ENCODE peak calls at places on chromosome 22, in ten cellular contexts. F is kidney; Z is hippocampal formation; W is fibroblast of the conjunctiva; B is NCI-H446 treated with DMSO at 0.1 percent for 48 hours; K is HuH-7; A is WTC11; R is HepG2; J is GM23248; L is stimulated activated CD4-positive, alpha-beta T cell treated with anti-CD3 and anti-CD28 coated beads, Interleukin-2, amount 100 ng/mL, for 48 hours. M is an unnamed sample.

GRCh38 chr22:37982938-37983859 is 1.2 kb downstream of the SOX10 start:
- DNase-seq in F (no peak), Z (no peak), W (no peak), B (no peak), K (no peak), A (peak), R (no peak), J (no peak), L (no peak), M (peak)

GRCh38 chr22:29080061-29080975 is 7.5 kb downstream of the KREMEN1 start:
- DNase-seq in F (no peak), Z (no peak), W (no peak), B (peak), K (no peak), A (no peak), R (no peak), J (peak), L (no peak), M (no peak)

GRCh38 chr22:19745155-19746133 is 15.1 kb upstream of the TBX1 start:
- DNase-seq in F (no peak), Z (no peak), W (no peak), B (no peak), K (no peak), A (no peak), R (no peak), J (no peak), L (no peak), M (no peak)

GRCh38 chr22:38180841-38181452 is 683 bp downstream of the PLA2G6 start:
- DNase-seq in F (peak), Z (no peak), W (no peak), B (no peak), K (no peak), A (no peak), R (no peak), J (peak), L (peak), M (no peak)

GRCh38 chr22:50089231-50090140 is at the start of gene MOV10L1:
- DNase-seq in F (no peak), Z (no peak), W (peak), B (no peak), K (no peak), A (no peak), R (no peak), J (peak), L (no peak), M (no peak)

GRCh38 chr22:31841029-31841827 is 87.4 kb downstream of the DEPDC5 start:
- DNase-seq in F (no peak), Z (no peak), W (no peak), B (no peak), K (no peak), A (no peak), R (no peak), J (no peak), L (no peak), M (no peak)

GRCh38 chr22:42922374-42923177 is 65.5 kb upstream of the ARFGAP3 start:
- DNase-seq in F (no peak), Z (no peak), W (no peak), B (no peak), K (no peak), A (no peak), R (no peak), J (no peak), L (no peak), M (no peak)

GRCh38 chr22:21919526-21920307 is 32.9 kb downstream of the PPM1F start:
- DNase-seq in F (peak), Z (no peak), W (no peak), B (no peak), K (no peak), A (no peak), R (no peak), J (no peak), L (no peak), M (no peak)

GRCh38 chr22:28478564-28478963 is 201.1 kb downstream of the TTC28 start:
- DNase-seq in F (no peak), Z (no peak), W (no peak), B (no peak), K (no peak), A (no peak), R (no peak), J (no peak), L (no peak), M (no peak)

GRCh38 chr22:17966403-17966717 is 58.0 kb downstream of the MICAL3 start:
- DNase-seq in F (peak), Z (no peak), W (no peak), B (no peak), K (no peak), A (no peak), R (no peak), J (no peak), L (no peak), M (no peak)

GRCh38 chr22:33210129-33210784 is 152.1 kb upstream of the SYN3 start:
- DNase-seq in F (no peak), Z (peak), W (peak), B (no peak), K (peak), A (peak), R (peak), J (peak), L (peak), M (peak)

GRCh38 chr22:48057116-48057835 is 1294.8 kb downstream of the TBC1D22A start:
- DNase-seq in F (no peak), Z (no peak), W (no peak), B (no peak), K (no peak), A (no peak), R (no peak), J (no peak), L (no peak), M (no peak)

GRCh38 chr22:43179151-43179910 is 7.6 kb downstream of the TTLL12 start:
- DNase-seq in F (peak), Z (no peak), W (no peak), B (no peak), K (no peak), A (no peak), R (no peak), J (no peak), L (no peak), M (no peak)

GRCh38 chr22:43343262-43343988 is at the start of gene SCUBE1:
- DNase-seq in F (peak), Z (no peak), W (no peak), B (peak), K (peak), A (peak), R (no peak), J (peak), L (peak), M (peak)

GRCh38 chr22:37601540-37602442 is 6.8 kb upstream of the GGA1 start:
- DNase-seq in F (no peak), Z (no peak), W (peak), B (peak), K (peak), A (peak), R (peak), J (peak), L (no peak), M (peak)

GRCh38 chr22:39990688-39991087 is 4.1 kb upstream of the FAM83F start:
- DNase-seq in F (no peak), Z (no peak), W (no peak), B (no peak), K (no peak), A (no peak), R (no peak), J (no peak), L (no peak), M (no peak)

GRCh38 chr22:49503896-49504521 is 323.7 kb downstream of the BRD1 start:
- DNase-seq in F (no peak), Z (no peak), W (no peak), B (no peak), K (no peak), A (no peak), R (no peak), J (no peak), L (no peak), M (no peak)

GRCh38 chr22:20156611-20157415 is 6.0 kb upstream of the CCDC188 start:
- DNase-seq in F (peak), Z (peak), W (peak), B (peak), K (peak), A (peak), R (peak), J (peak), L (peak), M (peak)

GRCh38 chr22:23277583-23278295 is 97.4 kb downstream of the BCR start:
- DNase-seq in F (no peak), Z (no peak), W (no peak), B (no peak), K (no peak), A (no peak), R (no peak), J (no peak), L (no peak), M (no peak)

M was measured in neural crest cell.